ENCODE peak calls at places on chromosomes 4 and X, in four cellular contexts. N is small intestine; U is CD4-positive, CD25-positive, alpha-beta regulatory T cell; G is astrocyte of the spinal cord. D is an unnamed sample.

GRCh38 chrX:138745215-138745614 is 33.7 kb upstream of the FGF13 start:
- DNase-seq in N (peak; percentile 19), U (no peak), G (peak; percentile 45), D (peak; percentile 7)

GRCh38 chr4:41878170-41878941 is 56.9 kb upstream of the TMEM33 start:
- DNase-seq in N (no peak), U (no peak), G (no peak), D (no peak)

GRCh38 chr4:17376205-17376604 is 135.7 kb downstream of the QDPR start:
- DNase-seq in N (no peak), U (no peak), G (peak; percentile 22), D (peak; percentile 19)

GRCh38 chrX:30787012-30787411 is 102.0 kb downstream of the TAB3 start:
- DNase-seq in N (no peak), U (no peak), G (no peak), D (no peak)

GRCh38 chr4:106585920-106586349 is 217.4 kb upstream of the GIMD1 start:
- DNase-seq in N (no peak), U (no peak), G (no peak), D (no peak)

GRCh38 chrX:46574941-46575381 is 1.4 kb downstream of the CHST7 start:
- DNase-seq in N (no peak), U (peak; percentile 23), G (no peak), D (no peak)

GRCh38 chrX:46500054-46500453 is 45.2 kb downstream of the ZNF674 start:
- DNase-seq in N (no peak), U (no peak), G (peak; percentile 2), D (no peak)

GRCh38 chr4:186775867-186776266 is 52.2 kb upstream of the FAT1 start:
- DNase-seq in N (no peak), U (no peak), G (no peak), D (no peak)

GRCh38 chr4:1667273-1667672 is 16.8 kb downstream of the FAM53A start:
- DNase-seq in N (no peak), U (no peak), G (no peak), D (no peak)

GRCh38 chr4:64899563-64899962 is 490.3 kb upstream of the TECRL start:
- DNase-seq in N (no peak), U (no peak), G (peak; percentile 37), D (no peak)

GRCh38 chr4:139817657-139818452 is 152.2 kb downstream of the MGST2 start:
- DNase-seq in N (no peak), U (no peak), G (no peak), D (no peak)

DNA sequence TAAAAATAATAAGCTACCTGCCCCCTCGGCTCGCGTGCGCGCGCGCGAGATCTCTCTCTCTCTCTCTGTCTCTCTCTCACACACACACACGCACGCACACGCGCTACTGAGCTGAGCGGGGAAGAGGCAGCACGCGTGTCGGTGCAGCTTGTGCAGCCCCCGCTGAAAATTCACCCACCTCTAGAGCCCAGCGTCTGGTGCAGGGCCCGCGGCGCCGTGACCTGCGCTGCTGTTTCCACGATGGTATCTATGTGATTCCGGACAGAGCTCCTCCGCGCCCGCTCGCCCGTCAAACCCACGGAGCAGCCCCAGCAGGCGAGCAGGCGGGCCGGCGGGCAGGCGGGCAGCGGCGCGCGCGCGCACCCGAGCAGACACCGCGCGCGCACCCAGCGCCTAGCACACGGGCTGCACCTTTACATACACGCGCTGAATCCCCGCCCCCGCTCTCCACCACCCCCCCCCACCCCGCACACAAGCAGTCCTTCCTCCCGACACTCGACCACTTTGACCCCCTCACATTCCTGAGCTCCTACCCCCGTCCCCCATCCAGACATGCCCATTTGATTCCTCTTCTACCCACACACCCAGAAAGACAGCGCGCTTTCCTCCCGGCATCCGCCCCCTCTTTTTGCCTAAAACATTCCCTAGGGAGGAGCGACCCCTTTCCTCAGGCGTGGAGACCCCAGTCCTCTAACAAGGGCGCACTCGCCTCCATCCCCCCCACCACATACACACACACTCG is 1.0 kb downstream of the SLITRK4 start:
- DNase-seq in N (no peak), U (no peak), G (no peak), D (no peak)
- H3K4me3 ChIP-seq in N (peak overlapping the region; percentile 39), U (no peak overlapping the region), G (peak overlapping the region; percentile 38), D (peak overlapping the region; percentile 54)

GRCh38 chr4:123755655-123756054 is 359.1 kb downstream of the SPRY1 start:
- DNase-seq in N (no peak), U (no peak), G (no peak), D (no peak)
- H3K4me3 ChIP-seq in N (no peak overlapping the region), U (no peak overlapping the region), G (no peak overlapping the region), D (no peak overlapping the region)

DNA sequence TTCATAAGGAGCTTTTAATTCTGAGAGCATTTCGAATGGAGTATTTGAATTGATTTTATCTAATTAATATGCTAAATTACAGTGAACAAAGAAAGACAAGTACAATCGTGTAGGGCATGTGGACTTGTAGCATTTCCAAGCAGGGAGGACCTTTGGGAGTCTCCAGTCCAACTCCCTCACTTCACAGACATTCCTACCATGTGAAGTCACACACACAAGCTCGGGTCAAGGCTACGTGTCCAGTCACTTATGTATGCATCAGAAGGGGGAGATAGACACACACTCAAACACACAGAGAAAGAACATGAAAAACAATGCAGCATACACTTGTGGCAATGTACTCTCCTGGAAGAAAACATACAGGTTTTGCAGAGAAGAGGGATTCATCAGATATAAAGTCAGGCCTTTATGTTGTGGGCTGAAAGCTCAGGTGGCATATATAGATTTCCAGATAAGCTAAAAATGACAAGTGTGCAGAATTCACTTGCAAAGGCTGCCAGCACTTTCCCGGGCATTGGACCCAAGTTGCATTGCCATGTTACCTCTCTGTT is 136.1 kb upstream of the MID1 start:
- DNase-seq in N (no peak), U (no peak), G (peak; percentile 79), D (peak; percentile 82)
- H3K4me3 ChIP-seq in N (no peak overlapping the region), U (no peak overlapping the region), G (no peak overlapping the region), D (no peak overlapping the region)

GRCh38 chrX:42954880-42955279 is 176.9 kb upstream of the PPP1R2C start:
- DNase-seq in N (no peak), U (no peak), G (no peak), D (no peak)
- H3K4me3 ChIP-seq in N (no peak overlapping the region), U (peak overlapping the region; percentile 48), G (no peak overlapping the region), D (no peak overlapping the region)

GRCh38 chr4:155761916-155762315 is 3.1 kb downstream of the GUCY1B1 start:
- DNase-seq in N (no peak), U (no peak), G (peak; percentile 15), D (no peak)

GRCh38 chr4:155759372-155760252 is 791 bp downstream of the GUCY1B1 start:
- DNase-seq in N (no peak), U (no peak), G (no peak), D (no peak)

GRCh38 chr4:155761047-155761446 is 2.2 kb downstream of the GUCY1B1 start:
- DNase-seq in N (no peak), U (no peak), G (no peak), D (no peak)

GRCh38 chr4:155757745-155758265 is 1.0 kb upstream of the GUCY1B1 start:
- DNase-seq in N (no peak), U (no peak), G (no peak), D (no peak)

GRCh38 chr4:155758500-155759371 is at the start of gene GUCY1B1:
- DNase-seq in N (peak; percentile 82), U (peak; percentile 7), G (peak; percentile 92), D (peak; percentile 83)
- H3K4me3 ChIP-seq in N (peak within 1 kb of the TSS; percentile 58), U (no peak within 1 kb of the TSS), G (peak within 1 kb of the TSS; percentile 54), D (peak within 1 kb of the TSS; percentile 57)

GRCh38 chr4:145352438-145353145 is 129.1 kb upstream of the SMAD1 start:
- DNase-seq in N (no peak), U (no peak), G (peak; percentile 32), D (no peak)

GRCh38 chr4:145346081-145346480 is 135.6 kb upstream of the SMAD1 start:
- DNase-seq in N (no peak), U (no peak), G (no peak), D (no peak)

GRCh38 chr4:145347684-145348083 is 134.0 kb upstream of the SMAD1 start:
- DNase-seq in N (no peak), U (no peak), G (peak; percentile 84), D (peak; percentile 52)

GRCh38 chr4:145351162-145351561 is 130.5 kb upstream of the SMAD1 start:
- DNase-seq in N (no peak), U (no peak), G (no peak), D (no peak)

GRCh38 chr4:145351922-145352321 is 129.7 kb upstream of the SMAD1 start:
- DNase-seq in N (no peak), U (no peak), G (no peak), D (no peak)
- H3K4me3 ChIP-seq in N (no peak overlapping the region), U (no peak overlapping the region), G (no peak overlapping the region), D (no peak overlapping the region)

D was measured in skeletal muscle cell.